ENCODE peak calls at places on chromosomes 2 and 18, in nine cellular contexts. V, O, N, F, T, J, E, X and D are unnamed samples.

GRCh38 chr2:71067567-71068217 is 756 bp upstream of the NAGK start:
- DNase-seq in V (no peak), O (peak; percentile 54), N (no peak), F (no peak), T (no peak), J (no peak), E (no peak), X (no peak), D (no peak)

GRCh38 chr2:240970816-240971215 is 27.6 kb upstream of the SNED1 start:
- DNase-seq in V (no peak), O (no peak), N (no peak), F (no peak), T (peak; percentile 6), J (no peak), E (no peak), X (no peak), D (no peak)

GRCh38 chr2:84912984-84913383 is 7.5 kb downstream of the TMSB10 start:
- DNase-seq in V (no peak), O (no peak), N (no peak), F (no peak), T (no peak), J (no peak), E (no peak), X (no peak), D (no peak)

GRCh38 chr2:121838561-121838960 is 83.1 kb downstream of the TSN start:
- DNase-seq in V (no peak), O (no peak), N (no peak), F (no peak), T (no peak), J (no peak), E (no peak), X (no peak), D (no peak)

GRCh38 chr2:170816499-170817246 is at the start of gene GAD1:
- DNase-seq in V (peak; percentile 68), O (peak; percentile 72), N (peak; percentile 56), F (peak; percentile 39), T (peak; percentile 61), J (peak; percentile 18), E (peak; percentile 76), X (no peak), D (peak; percentile 65)

GRCh38 chr2:58866946-58867345 is 625.8 kb upstream of the FANCL start:
- DNase-seq in V (no peak), O (no peak), N (no peak), F (no peak), T (no peak), J (no peak), E (no peak), X (no peak), D (no peak)

GRCh38 chr2:130830538-130830937 is 6.2 kb upstream of the ARHGEF4 start:
- DNase-seq in V (no peak), O (no peak), N (no peak), F (no peak), T (no peak), J (no peak), E (no peak), X (no peak), D (no peak)

GRCh38 chr18:30280861-30281470 is 761.6 kb downstream of the DSC3 start:
- DNase-seq in V (no peak), O (no peak), N (no peak), F (peak; percentile 34), T (no peak), J (peak; percentile 42), E (no peak), X (no peak), D (peak; percentile 41)

GRCh38 chr18:45792551-45793294 is 32.8 kb upstream of the SIGLEC15 start:
- DNase-seq in V (no peak), O (no peak), N (no peak), F (no peak), T (no peak), J (no peak), E (no peak), X (no peak), D (no peak)

GRCh38 chr2:177161741-177162440 is 50.7 kb upstream of the HNRNPA3 start:
- DNase-seq in V (no peak), O (no peak), N (no peak), F (no peak), T (peak; percentile 35), J (no peak), E (no peak), X (no peak), D (peak; percentile 40)

GRCh38 chr2:228131833-228132232 is 49.7 kb downstream of the SPHKAP start:
- DNase-seq in V (no peak), O (no peak), N (no peak), F (no peak), T (no peak), J (no peak), E (no peak), X (no peak), D (no peak)

GRCh38 chr2:156883828-156884615 is 373.5 kb upstream of the GALNT5 start:
- DNase-seq in V (no peak), O (no peak), N (peak; percentile 3), F (no peak), T (no peak), J (no peak), E (no peak), X (no peak), D (no peak)

GRCh38 chr2:65458999-65459398 is 26.6 kb upstream of the SPRED2 start:
- DNase-seq in V (no peak), O (no peak), N (no peak), F (no peak), T (no peak), J (no peak), E (no peak), X (no peak), D (no peak)

GRCh38 chr2:112000399-112001135 is 54.5 kb upstream of the TMEM87B start:
- DNase-seq in V (no peak), O (no peak), N (no peak), F (no peak), T (no peak), J (no peak), E (no peak), X (no peak), D (no peak)

GRCh38 chr2:239156516-239157265 is 244.1 kb downstream of the HDAC4 start:
- DNase-seq in V (peak; percentile 29), O (peak; percentile 16), N (no peak), F (no peak), T (peak; percentile 7), J (no peak), E (no peak), X (no peak), D (no peak)

DNA sequence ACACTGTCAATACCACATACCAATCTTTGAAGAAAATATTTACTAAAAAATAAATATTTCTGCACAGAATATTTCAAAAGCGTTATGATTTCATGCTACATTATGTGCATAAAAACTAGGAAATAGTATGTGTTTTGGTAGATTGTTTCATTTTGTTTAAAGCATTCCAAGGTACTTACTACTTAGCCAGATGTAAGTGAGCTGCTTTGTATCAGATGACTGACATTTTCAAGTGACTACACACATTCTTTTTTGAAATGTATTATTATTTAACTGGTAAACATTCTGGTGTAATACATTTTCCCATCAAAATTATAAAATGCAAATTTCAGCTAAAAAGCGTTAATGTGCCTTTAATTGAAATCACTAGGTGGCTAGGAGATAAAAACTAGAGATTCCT is 21.5 kb downstream of the GCA start:
- DNase-seq in V (no peak), O (no peak), N (no peak), F (no peak), T (no peak), J (no peak), E (no peak), X (no peak), D (no peak)
- TF ChIP-seq POLR2A in V (no peak), O (no peak), N (no peak), F (no peak), T (no peak), J (no peak), E (no peak), X (no peak), D (no peak)

DNA sequence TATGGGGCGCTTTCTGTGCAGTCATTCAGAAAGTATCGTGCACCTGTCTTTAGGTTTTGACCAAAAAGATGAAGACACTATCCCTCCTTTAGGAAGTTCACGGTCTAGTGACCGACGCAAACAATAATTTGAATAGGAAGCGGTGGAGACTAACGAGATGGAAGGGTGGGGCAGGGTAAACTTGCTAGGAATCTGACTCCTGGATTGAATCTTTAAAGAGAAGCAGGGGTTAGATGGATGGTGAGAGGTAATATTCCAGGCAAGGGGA is 636 bp upstream of the TXNL1 start:
- DNase-seq in V (no peak), O (no peak), N (no peak), F (no peak), T (no peak), J (no peak), E (no peak), X (no peak), D (no peak)
- H3K4me3 ChIP-seq in V (peak overlapping the region; percentile 90), O (peak overlapping the region; percentile 64), N (peak overlapping the region; percentile 96), F (peak overlapping the region; percentile 96), T (no peak overlapping the region), J (peak overlapping the region; percentile 99), E (peak overlapping the region; percentile 84), X (peak overlapping the region; percentile 62), D (no peak overlapping the region)

GRCh38 chr18:71374294-71374693 is 1085.4 kb downstream of the SOCS6 start:
- DNase-seq in V (no peak), O (no peak), N (no peak), F (no peak), T (no peak), J (no peak), E (no peak), X (no peak), D (no peak)

GRCh38 chr18:71371951-71372605 is 1083.2 kb downstream of the SOCS6 start:
- DNase-seq in V (no peak), O (no peak), N (no peak), F (no peak), T (no peak), J (no peak), E (no peak), X (no peak), D (no peak)

DNA sequence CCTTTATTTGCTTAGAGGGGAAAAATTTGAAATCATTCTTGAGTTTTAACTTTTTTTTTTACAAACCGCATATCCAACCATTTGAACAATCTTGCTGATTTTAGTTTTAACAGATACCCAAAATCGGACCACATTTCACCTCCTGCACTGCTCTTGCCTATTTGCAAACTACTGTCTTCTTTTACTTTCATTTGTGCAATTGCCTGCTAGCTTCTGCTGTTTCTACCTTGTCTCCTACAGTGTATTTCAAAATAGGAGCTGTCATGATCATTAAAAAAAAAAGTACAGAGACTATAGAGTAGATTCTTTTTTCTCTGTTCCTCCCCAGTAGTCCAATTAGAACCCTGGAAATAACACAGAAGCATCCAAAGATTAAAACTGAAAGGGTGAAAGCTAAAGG is 1081.2 kb downstream of the SOCS6 start:
- DNase-seq in V (no peak), O (no peak), N (no peak), F (no peak), T (no peak), J (no peak), E (no peak), X (no peak), D (no peak)
- H3K9me3 ChIP-seq in V (no peaks in the 10 kb centered on the region), O (no peaks in the 10 kb centered on the region), N (no peaks in the 10 kb centered on the region), F (peaks cover 30% of the 10 kb centered on the region), T (no peaks in the 10 kb centered on the region), J (peaks cover 23% of the 10 kb centered on the region), E (no peaks in the 10 kb centered on the region), X (no peaks in the 10 kb centered on the region), D (no peaks in the 10 kb centered on the region)

GRCh38 chr2:55894720-55895119 is 28.9 kb downstream of the EFEMP1 start:
- DNase-seq in V (no peak), O (no peak), N (no peak), F (no peak), T (no peak), J (no peak), E (no peak), X (no peak), D (no peak)
- TF ChIP-seq POLR2A in V (no peak), O (no peak), N (no peak), F (no peak), T (no peak), J (no peak), E (no peak), X (no peak), D (no peak)